ENCODE peak calls at places on chromosomes 13 and 19, in four cellular contexts. E is body of pancreas; Z is effector memory CD4-positive, alpha-beta T cell; G is IMR-90. U is an unnamed sample.

GRCh38 chr13:94764576-94765321 is 52.4 kb upstream of the SOX21 start:
- DNase-seq in E (no peak), Z (no peak), G (no peak), U (no peak)

GRCh38 chr19:19259741-19260140 is 13.4 kb downstream of the TM6SF2 start:
- DNase-seq in E (no peak), Z (no peak), G (peak), U (no peak)

GRCh38 chr13:48808689-48809088 is 155.0 kb downstream of the CYSLTR2 start:
- DNase-seq in E (no peak), Z (no peak), G (peak), U (no peak)

GRCh38 chr19:43408043-43408442 is 6.6 kb upstream of the TEX101 start:
- DNase-seq in E (no peak), Z (no peak), G (no peak), U (no peak)

GRCh38 chr13:23715092-23715761 is 145.0 kb downstream of the TNFRSF19 start:
- DNase-seq in E (no peak), Z (no peak), G (no peak), U (no peak)

GRCh38 chr13:56909896-56910600 is 230.7 kb upstream of the PRR20A start:
- DNase-seq in E (no peak), Z (no peak), G (no peak), U (no peak)

GRCh38 chr13:27149702-27150101 is 21.9 kb downstream of the USP12 start:
- DNase-seq in E (no peak), Z (no peak), G (no peak), U (no peak)

GRCh38 chr19:12749938-12750521 is 1.6 kb upstream of the BEST2 start:
- DNase-seq in E (no peak), Z (no peak), G (peak), U (no peak)

GRCh38 chr19:8307965-8308866 is at the start of gene CD320:
- DNase-seq in E (peak), Z (peak), G (peak), U (peak)

GRCh38 chr19:7815325-7815724 is 14.7 kb upstream of the EVI5L start:
- DNase-seq in E (no peak), Z (no peak), G (no peak), U (no peak)

GRCh38 chr19:14096272-14096992 is 5.9 kb upstream of the SAMD1 start:
- DNase-seq in E (no peak), Z (no peak), G (no peak), U (no peak)

GRCh38 chr19:5974721-5975387 is 3.1 kb downstream of the RANBP3 start:
- DNase-seq in E (no peak), Z (no peak), G (peak), U (no peak)

GRCh38 chr13:28100149-28101121 is at the start of gene FLT3:
- DNase-seq in E (peak), Z (no peak), G (peak), U (peak)

GRCh38 chr13:67971291-67971690 is 741.2 kb upstream of the PCDH9 start:
- DNase-seq in E (no peak), Z (no peak), G (no peak), U (no peak)

GRCh38 chr13:75316427-75316826 is 165.5 kb downstream of the TBC1D4 start:
- DNase-seq in E (no peak), Z (no peak), G (peak), U (no peak)

GRCh38 chr19:2815191-2815614 is 4.5 kb upstream of the ZNF554 start:
- DNase-seq in E (no peak), Z (no peak), G (no peak), U (no peak)

GRCh38 chr19:3095375-3096191 is 1.4 kb downstream of the GNA11 start:
- DNase-seq in E (no peak), Z (peak), G (no peak), U (peak)

GRCh38 chr19:4581381-4582111 is 22.1 kb upstream of the SEMA6B start:
- DNase-seq in E (no peak), Z (no peak), G (no peak), U (no peak)

GRCh38 chr19:20078696-20079095 is 896 bp downstream of the ZNF90 start:
- DNase-seq in E (peak), Z (no peak), G (peak), U (peak)

GRCh38 chr13:51714663-51715168 is 89.2 kb downstream of the DHRS12 start:
- DNase-seq in E (no peak), Z (no peak), G (peak), U (no peak)

GRCh38 chr13:23418776-23419683 is 14.5 kb downstream of the SACS start:
- DNase-seq in E (no peak), Z (no peak), G (no peak), U (no peak)

GRCh38 chr13:42333613-42334328 is 61.8 kb downstream of the AKAP11 start:
- DNase-seq in E (no peak), Z (no peak), G (peak), U (no peak)

GRCh38 chr13:61156753-61157152 is 258.9 kb downstream of the PCDH20 start:
- DNase-seq in E (no peak), Z (no peak), G (no peak), U (no peak)

GRCh38 chr13:21060063-21060826 is 1.1 kb downstream of the LATS2 start:
- DNase-seq in E (peak), Z (no peak), G (peak), U (peak)

GRCh38 chr13:35621989-35622388 is 145.5 kb upstream of the MAB21L1 start:
- DNase-seq in E (no peak), Z (no peak), G (peak), U (no peak)

GRCh38 chr19:46881092-46881491 is 20.3 kb downstream of the ARHGAP35 start:
- DNase-seq in E (no peak), Z (no peak), G (no peak), U (no peak)

DNA sequence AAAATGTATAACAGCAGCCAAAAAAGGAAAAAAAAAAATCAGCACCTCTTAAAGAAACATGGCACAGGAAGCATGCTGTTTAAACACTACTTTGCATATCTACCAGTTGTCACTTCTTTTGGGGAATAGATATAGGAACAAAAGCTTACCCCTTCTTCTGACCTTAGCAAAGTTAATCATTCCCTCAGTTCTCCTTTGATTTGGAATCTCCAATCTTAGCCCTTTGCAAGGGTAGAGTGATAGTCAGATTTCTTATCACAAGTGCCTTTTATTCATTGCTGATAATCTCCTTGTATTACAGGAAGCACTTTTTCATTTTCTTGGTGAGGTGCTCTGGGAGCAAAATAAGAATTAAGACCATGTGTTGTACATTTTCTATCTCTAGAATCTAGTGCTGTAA is 1327.6 kb downstream of the OLFM4 start:
- DNase-seq in E (no peak), Z (no peak), G (no peak), U (no peak)
- H3K27ac ChIP-seq in E (no peak), Z (no peak), G (no peak), U (no peak)

GRCh38 chr19:10625762-10626138 is 397 bp downstream of the SLC44A2 start:
- DNase-seq in E (no peak), Z (no peak), G (no peak), U (no peak)

GRCh38 chr19:10624585-10624984 is 768 bp upstream of the SLC44A2 start:
- DNase-seq in E (no peak), Z (no peak), G (no peak), U (no peak)

GRCh38 chr19:10621966-10622365 is 3.4 kb upstream of the SLC44A2 start:
- DNase-seq in E (no peak), Z (no peak), G (no peak), U (no peak)

GRCh38 chr19:10620786-10621185 is 4.6 kb upstream of the SLC44A2 start:
- DNase-seq in E (no peak), Z (no peak), G (no peak), U (no peak)

GRCh38 chr19:10625003-10625761 is at the start of gene SLC44A2:
- DNase-seq in E (peak), Z (no peak), G (peak), U (peak)
- H3K27ac ChIP-seq in E (peak), Z (no peak), G (peak), U (peak)

GRCh38 chr13:33937373-33938087 is 119.6 kb downstream of the RFC3 start:
- DNase-seq in E (peak), Z (no peak), G (no peak), U (no peak)
- H3K27ac ChIP-seq in E (peak), Z (no peak), G (no peak), U (no peak)

DNA sequence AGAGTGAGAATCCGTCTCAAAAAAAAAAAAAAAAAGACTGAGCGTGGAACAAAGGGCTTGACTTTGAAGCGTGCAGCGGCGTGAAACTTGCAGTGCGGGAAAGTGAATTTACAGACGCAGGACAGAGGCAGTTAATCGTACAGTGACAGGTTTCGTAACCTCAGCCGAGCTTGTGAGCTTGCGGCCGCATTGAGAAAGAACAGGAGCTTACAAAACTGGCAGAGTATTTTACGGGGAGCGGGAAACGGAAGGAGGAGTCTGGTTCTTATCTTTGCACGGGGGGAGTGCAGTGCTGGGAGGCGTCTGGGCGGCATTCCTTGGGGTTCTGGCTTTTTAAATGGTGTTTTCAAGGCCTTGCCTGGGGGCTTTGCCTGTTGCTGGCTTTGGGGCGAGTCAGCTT is 6.0 kb upstream of the BSG start:
- DNase-seq in E (no peak), Z (no peak), G (peak), U (peak)
- H3K27ac ChIP-seq in E (no peak), Z (no peak), G (no peak), U (no peak)

GRCh38 chr19:38699647-38700349 is 44.5 kb downstream of the CAPN12 start:
- DNase-seq in E (no peak), Z (no peak), G (no peak), U (peak)
- H3K27ac ChIP-seq in E (peak), Z (no peak), G (peak), U (peak)

GRCh38 chr19:16441661-16442071 is 30.1 kb downstream of the EPS15L1 start:
- DNase-seq in E (no peak), Z (no peak), G (no peak), U (no peak)

GRCh38 chr19:16433986-16434385 is 37.8 kb downstream of the EPS15L1 start:
- DNase-seq in E (no peak), Z (no peak), G (no peak), U (no peak)

GRCh38 chr19:16435999-16436650 is 35.6 kb downstream of the EPS15L1 start:
- DNase-seq in E (no peak), Z (no peak), G (no peak), U (no peak)

GRCh38 chr19:16435238-16435911 is 36.4 kb downstream of the EPS15L1 start:
- DNase-seq in E (no peak), Z (no peak), G (peak), U (no peak)

GRCh38 chr19:16436780-16437179 is 35.0 kb downstream of the EPS15L1 start:
- DNase-seq in E (no peak), Z (no peak), G (no peak), U (no peak)
- H3K27ac ChIP-seq in E (no peak), Z (no peak), G (no peak), U (peak)